ENCODE peak calls at places on chromosomes 7 and 10, in four cellular contexts. T is A549, U is neuronal stem cell, Y is epithelial cell of prostate. F is an unnamed sample.

GRCh38 chr10:116870949-116871348 is 21.6 kb downstream of the ENO4 start:
- DNase-seq in T (no peak), U (no peak), Y (no peak), F (no peak)

GRCh38 chr7:50467817-50468610 is 17.9 kb upstream of the FIGNL1 start:
- DNase-seq in T (peak; percentile 71), U (peak; percentile 64), Y (no peak), F (peak; percentile 58)

GRCh38 chr10:93076871-93077270 is 3.2 kb downstream of the CYP26A1 start:
- DNase-seq in T (no peak), U (no peak), Y (no peak), F (no peak)

GRCh38 chr10:31977440-31978157 is 49.0 kb upstream of the ARHGAP12 start:
- DNase-seq in T (peak; percentile 68), U (no peak), Y (peak; percentile 49), F (no peak)

GRCh38 chr7:128349121-128349825 is 5.6 kb upstream of the RBM28 start:
- DNase-seq in T (no peak), U (no peak), Y (no peak), F (no peak)

GRCh38 chr7:55365103-55365679 is at the start of gene LANCL2:
- DNase-seq in T (no peak), U (peak; percentile 57), Y (no peak), F (no peak)

GRCh38 chr7:88339195-88339922 is 32.7 kb upstream of the STEAP4 start:
- DNase-seq in T (no peak), U (no peak), Y (no peak), F (no peak)

GRCh38 chr7:6691609-6692106 is 15.1 kb downstream of the ZNF12 start:
- DNase-seq in T (peak; percentile 56), U (no peak), Y (no peak), F (no peak)

GRCh38 chr10:83917519-83918506 is 221.5 kb upstream of the GHITM start:
- DNase-seq in T (peak; percentile 26), U (no peak), Y (no peak), F (no peak)

GRCh38 chr7:133207687-133208086 is 45.2 kb upstream of the EXOC4 start:
- DNase-seq in T (peak; percentile 40), U (no peak), Y (no peak), F (no peak)

GRCh38 chr7:33558961-33559710 is 346.2 kb upstream of the BMPER start:
- DNase-seq in T (no peak), U (no peak), Y (no peak), F (no peak)

GRCh38 chr7:94584113-94584512 is 71.8 kb downstream of the SGCE start:
- DNase-seq in T (no peak), U (no peak), Y (no peak), F (no peak)

GRCh38 chr7:34361663-34362250 is 296.3 kb upstream of the NPSR1 start:
- DNase-seq in T (no peak), U (peak; percentile 5), Y (no peak), F (no peak)

GRCh38 chr10:55426138-55426537 is 625.1 kb upstream of the PCDH15 start:
- DNase-seq in T (no peak), U (no peak), Y (no peak), F (no peak)

GRCh38 chr7:42010751-42011150 is 226.3 kb downstream of the GLI3 start:
- DNase-seq in T (no peak), U (no peak), Y (no peak), F (no peak)

GRCh38 chr10:42351745-42352144 is 286.6 kb downstream of the ZNF33B start:
- DNase-seq in T (no peak), U (no peak), Y (no peak), F (no peak)

GRCh38 chr10:114751856-114752255 is 69.7 kb upstream of the FHIP2A start:
- DNase-seq in T (no peak), U (no peak), Y (no peak), F (no peak)

GRCh38 chr7:40232242-40232929 is 97.6 kb downstream of the SUGCT start:
- DNase-seq in T (peak; percentile 56), U (peak; percentile 26), Y (no peak), F (peak; percentile 35)

GRCh38 chr10:56586391-56586790 is 225.3 kb upstream of the ZWINT start:
- DNase-seq in T (no peak), U (peak; percentile 26), Y (no peak), F (no peak)

GRCh38 chr10:47047127-47047504 is 135.9 kb downstream of the PTPN20 start:
- DNase-seq in T (no peak), U (no peak), Y (no peak), F (no peak)

GRCh38 chr7:16063691-16064090 is 357.6 kb downstream of the CRPPA start:
- DNase-seq in T (no peak), U (no peak), Y (no peak), F (no peak)

GRCh38 chr7:142450206-142450605 is 192.3 kb upstream of the PRSS58 start:
- DNase-seq in T (no peak), U (no peak), Y (no peak), F (no peak)

GRCh38 chr10:18409599-18410397 is 241.6 kb downstream of the NSUN6 start:
- DNase-seq in T (no peak), U (no peak), Y (no peak), F (no peak)
- H3K27ac ChIP-seq in T (no peak overlapping the region), U (no peak overlapping the region), Y (no peak overlapping the region), F (no peak overlapping the region)

GRCh38 chr10:14571866-14572507 is 202.7 kb downstream of the FAM107B start:
- DNase-seq in T (peak; percentile 96), U (no peak), Y (peak; percentile 81), F (no peak)

GRCh38 chr10:14567421-14567820 is 207.3 kb downstream of the FAM107B start:
- DNase-seq in T (no peak), U (no peak), Y (no peak), F (no peak)

GRCh38 chr10:14569274-14570060 is 205.2 kb downstream of the FAM107B start:
- DNase-seq in T (no peak), U (no peak), Y (no peak), F (no peak)

GRCh38 chr10:14573666-14574261 is 200.9 kb downstream of the FAM107B start:
- DNase-seq in T (peak; percentile 81), U (no peak), Y (no peak), F (peak; percentile 86)

DNA sequence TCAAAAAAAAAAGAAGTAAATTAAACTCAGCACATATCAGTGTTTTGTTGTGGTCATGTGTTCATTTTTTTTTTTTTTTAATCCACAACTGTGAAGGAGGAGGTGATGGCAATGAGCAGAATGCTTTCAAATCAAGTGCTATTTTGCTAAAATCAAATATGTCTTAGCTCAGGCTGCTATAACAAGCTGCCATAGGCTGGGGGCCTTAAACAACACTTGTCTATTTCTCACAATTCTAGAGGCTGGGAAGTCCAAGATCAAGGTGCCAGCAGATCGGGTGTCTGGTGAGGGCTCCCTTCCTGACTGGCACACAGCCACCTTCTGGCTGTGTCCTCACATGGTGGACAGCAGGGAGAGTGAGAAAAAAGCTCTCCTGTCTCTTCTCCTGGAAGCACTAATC is 203.9 kb downstream of the FAM107B start:
- DNase-seq in T (no peak), U (no peak), Y (no peak), F (no peak)
- H3K27ac ChIP-seq in T (peak overlapping the region; percentile 84), U (no peak overlapping the region), Y (peak overlapping the region; percentile 57), F (no peak overlapping the region)

GRCh38 chr7:120733143-120733542 is 124.8 kb downstream of the TSPAN12 start:
- DNase-seq in T (peak; percentile 55), U (no peak), Y (no peak), F (no peak)

GRCh38 chr7:120732256-120732655 is 125.7 kb downstream of the TSPAN12 start:
- DNase-seq in T (no peak), U (no peak), Y (no peak), F (no peak)

GRCh38 chr7:120731276-120731675 is 126.7 kb downstream of the TSPAN12 start:
- DNase-seq in T (no peak), U (no peak), Y (no peak), F (no peak)

GRCh38 chr7:120725376-120726039 is 132.4 kb downstream of the TSPAN12 start:
- DNase-seq in T (peak; percentile 23), U (no peak), Y (no peak), F (no peak)

GRCh38 chr7:120729300-120729699 is 128.6 kb downstream of the TSPAN12 start:
- DNase-seq in T (no peak), U (no peak), Y (no peak), F (no peak)
- H3K27ac ChIP-seq in T (no peak overlapping the region), U (no peak overlapping the region), Y (no peak overlapping the region), F (no peak overlapping the region)

GRCh38 chr10:29668628-29669027 is 33.9 kb upstream of the SVIL start:
- DNase-seq in T (peak; percentile 30), U (no peak), Y (no peak), F (no peak)
- H3K27ac ChIP-seq in T (peak overlapping the region; percentile 11), U (no peak overlapping the region), Y (peak overlapping the region; percentile 66), F (no peak overlapping the region)

DNA sequence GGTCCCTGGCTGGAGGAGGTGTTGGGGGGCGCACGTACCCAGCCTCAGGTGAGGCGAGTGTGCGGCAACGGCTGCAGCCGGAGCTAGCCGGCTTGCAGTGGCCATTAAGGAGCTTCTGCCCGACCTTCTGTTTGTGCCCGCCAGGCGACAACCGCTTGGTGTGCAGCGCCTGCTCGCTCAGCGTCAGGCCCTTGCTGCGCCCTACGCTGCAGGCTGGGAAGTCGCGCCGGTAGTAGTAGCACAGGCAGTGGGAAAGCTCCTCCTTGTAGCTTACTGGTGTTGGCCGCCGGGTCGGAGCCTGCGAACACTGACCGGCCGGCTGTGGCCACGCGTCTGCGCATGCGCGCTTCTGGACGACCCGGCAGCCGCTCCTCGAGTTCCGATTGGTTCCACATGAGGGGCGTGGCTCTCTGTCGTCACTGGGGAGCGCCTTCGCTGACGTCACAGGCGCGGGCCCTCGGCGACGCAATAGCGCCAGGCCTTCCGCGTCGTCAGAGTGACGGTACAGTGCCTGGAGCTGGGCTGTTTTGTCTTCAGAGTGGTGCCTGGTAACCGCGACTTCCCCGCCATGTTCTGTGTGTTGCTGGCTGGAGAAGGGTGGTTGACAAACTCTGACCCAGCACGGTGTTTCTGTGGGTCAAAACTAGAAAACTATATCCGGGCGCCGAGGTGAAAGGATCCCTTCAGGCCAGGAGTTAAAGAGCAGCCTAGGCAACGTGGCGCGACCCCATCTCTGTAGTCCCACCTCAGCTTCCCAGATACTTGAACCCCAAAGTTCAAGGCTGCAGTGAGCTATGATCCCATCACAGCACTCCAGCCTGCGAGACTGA is 76.3 kb upstream of the TMEM248 start:
- DNase-seq in T (peak; percentile 99), U (peak; percentile 99), Y (peak; percentile 84), F (peak; percentile 95)
- H3K27ac ChIP-seq in T (peak overlapping the region; percentile 90), U (peak overlapping the region; percentile 75), Y (peak overlapping the region; percentile 80), F (peak overlapping the region; percentile 97)

GRCh38 chr10:72309290-72310240 is 35.8 kb downstream of the DDIT4 start:
- DNase-seq in T (no peak), U (no peak), Y (no peak), F (no peak)
- H3K27ac ChIP-seq in T (peak overlapping the region; percentile 98), U (no peak overlapping the region), Y (peak overlapping the region; percentile 87), F (peak overlapping the region; percentile 87)